ENCODE peak calls at places on chromosomes 4 and X, in eight cellular contexts. R is breast epithelium, F is tibial nerve, X is uterus, T is suprapubic skin, L is esophagus squamous epithelium, O is transverse colon, B is heart left ventricle. S is an unnamed sample.

GRCh38 chr4:138979742-138980141 is 35.8 kb upstream of the NOCT start:
- DNase-seq in R (no peak), F (no peak), X (no peak), T (no peak), L (no peak), O (no peak), B (no peak), S (no peak)

GRCh38 chrX:135973548-135974278 is at the start of gene MMGT1:
- DNase-seq in R (peak; percentile 72), F (peak; percentile 73), X (peak; percentile 81), T (peak; percentile 88), L (peak; percentile 59), O (peak; percentile 85), B (peak; percentile 88), S (peak; percentile 84)

GRCh38 chrX:151742311-151742710 is 7.8 kb downstream of the CNGA2 start:
- DNase-seq in R (no peak), F (no peak), X (no peak), T (no peak), L (no peak), O (no peak), B (no peak), S (no peak)

GRCh38 chr4:30757357-30757756 is 37.2 kb downstream of the PCDH7 start:
- DNase-seq in R (no peak), F (no peak), X (no peak), T (no peak), L (no peak), O (no peak), B (no peak), S (no peak)

GRCh38 chrX:1788300-1788911 is 173.5 kb downstream of the ASMT start:
- DNase-seq in R (no peak), F (no peak), X (no peak), T (no peak), L (no peak), O (no peak), B (no peak), S (no peak)

GRCh38 chrX:123513585-123514278 is 219.1 kb downstream of the THOC2 start:
- DNase-seq in R (no peak), F (no peak), X (no peak), T (no peak), L (no peak), O (no peak), B (no peak), S (no peak)

GRCh38 chr4:27242217-27242616 is 381.6 kb downstream of the STIM2 start:
- DNase-seq in R (no peak), F (no peak), X (no peak), T (no peak), L (no peak), O (no peak), B (no peak), S (no peak)

GRCh38 chr4:90118547-90119211 is 8.5 kb upstream of the CCSER1 start:
- DNase-seq in R (no peak), F (no peak), X (no peak), T (no peak), L (no peak), O (no peak), B (no peak), S (no peak)

GRCh38 chrX:132834109-132834508 is 124.3 kb downstream of the HS6ST2 start:
- DNase-seq in R (no peak), F (no peak), X (no peak), T (no peak), L (no peak), O (no peak), B (no peak), S (no peak)

GRCh38 chrX:135200297-135200696 is 29.1 kb upstream of the CT55 start:
- DNase-seq in R (no peak), F (no peak), X (no peak), T (no peak), L (no peak), O (no peak), B (no peak), S (no peak)

GRCh38 chrX:22278375-22278774 is 5.7 kb downstream of the CBLL2 start:
- DNase-seq in R (no peak), F (no peak), X (no peak), T (no peak), L (no peak), O (no peak), B (no peak), S (no peak)

GRCh38 chrX:47560831-47561652 is at the start of gene ARAF:
- DNase-seq in R (peak; percentile 91), F (peak; percentile 94), X (peak; percentile 96), T (peak; percentile 98), L (peak; percentile 77), O (peak; percentile 96), B (peak; percentile 98), S (peak; percentile 94)

GRCh38 chrX:2863646-2864045 is 34.9 kb downstream of the GYG2 start:
- DNase-seq in R (no peak), F (no peak), X (no peak), T (no peak), L (no peak), O (no peak), B (no peak), S (no peak)

GRCh38 chr4:138919094-138919936 is 96.3 kb upstream of the NOCT start:
- DNase-seq in R (peak; percentile 82), F (peak; percentile 48), X (peak; percentile 86), T (no peak), L (no peak), O (peak; percentile 68), B (peak; percentile 78), S (peak; percentile 32)

GRCh38 chrX:24298191-24298590 is 15.7 kb downstream of the SUPT20HL2 start:
- DNase-seq in R (no peak), F (no peak), X (no peak), T (no peak), L (no peak), O (no peak), B (no peak), S (no peak)

GRCh38 chr4:151850751-151851150 is 89.9 kb upstream of the GATB start:
- DNase-seq in R (no peak), F (no peak), X (no peak), T (no peak), L (no peak), O (no peak), B (no peak), S (no peak)

GRCh38 chr4:72568959-72569718 is at the start of gene ADAMTS3:
- DNase-seq in R (peak; percentile 53), F (peak; percentile 35), X (peak; percentile 80), T (peak; percentile 78), L (no peak), O (peak; percentile 40), B (peak; percentile 49), S (peak; percentile 84)

GRCh38 chrX:48802813-48803261 is 970 bp downstream of the HDAC6 start:
- DNase-seq in R (no peak), F (no peak), X (no peak), T (no peak), L (no peak), O (no peak), B (no peak), S (no peak)

GRCh38 chrX:48801281-48802088 is at the start of gene HDAC6:
- DNase-seq in R (peak; percentile 95), F (peak; percentile 85), X (peak; percentile 96), T (peak; percentile 97), L (peak; percentile 97), O (peak; percentile 96), B (peak; percentile 97), S (peak; percentile 96)

GRCh38 chrX:48806088-48806487 is 4.2 kb downstream of the HDAC6 start:
- DNase-seq in R (no peak), F (no peak), X (no peak), T (peak; percentile 14), L (no peak), O (no peak), B (no peak), S (no peak)

GRCh38 chrX:48800574-48801280 is 1.1 kb upstream of the HDAC6 start:
- DNase-seq in R (no peak), F (no peak), X (no peak), T (no peak), L (no peak), O (no peak), B (no peak), S (no peak)

DNA sequence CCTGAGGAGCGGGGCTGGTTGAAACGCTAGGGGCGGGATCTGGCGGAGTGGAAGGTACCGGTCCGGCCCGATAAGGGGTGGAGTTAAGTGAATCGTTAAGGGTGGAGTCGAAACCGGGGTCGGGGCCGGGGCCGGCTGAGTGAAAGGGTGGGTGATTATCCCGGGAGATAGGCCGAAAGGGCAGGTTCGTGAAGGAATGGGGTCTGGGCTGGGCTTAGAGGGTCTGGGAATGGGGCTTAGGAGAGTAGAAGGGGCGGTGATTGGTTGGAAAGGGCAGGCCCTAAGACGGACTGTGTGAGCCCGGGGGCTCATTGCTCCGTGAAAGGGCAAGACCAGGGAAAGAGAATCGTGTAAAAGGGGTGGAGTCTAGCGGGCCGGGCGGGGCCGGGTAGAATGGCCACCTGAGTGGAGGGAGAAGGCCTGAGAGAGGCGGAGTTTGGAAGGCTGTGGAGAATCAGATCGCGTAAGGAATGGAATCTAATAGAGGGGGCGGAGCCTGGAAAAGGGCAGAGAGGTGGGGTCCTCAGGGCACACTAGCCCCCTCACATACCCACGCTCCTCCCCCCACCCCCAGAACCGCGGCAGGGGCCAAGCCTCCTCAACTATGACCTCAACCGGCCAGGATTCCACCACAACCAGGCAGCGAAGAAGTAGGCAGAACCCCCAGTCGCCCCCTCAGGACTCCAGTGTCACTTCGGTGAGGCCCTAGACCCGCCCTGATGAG is 384 bp downstream of the HDAC6 start:
- DNase-seq in R (peak; percentile 82), F (peak; percentile 76), X (peak; percentile 87), T (peak; percentile 92), L (peak; percentile 57), O (peak; percentile 91), B (peak; percentile 86), S (peak; percentile 79)
- TF ChIP-seq POLR2A in R (peak; percentile 65), F (peak; percentile 68), X (peak; percentile 57), T (no peak), L (peak; percentile 75), O (peak; percentile 92), B (no peak), S (peak; percentile 67)

GRCh38 chr4:99024481-99025275 is 29.2 kb downstream of the METAP1 start:
- DNase-seq in R (no peak), F (no peak), X (no peak), T (no peak), L (no peak), O (peak; percentile 48), B (peak; percentile 38), S (no peak)
- H3K4me3 ChIP-seq in R (no peak overlapping the region), F (no peak overlapping the region), X (no peak overlapping the region), T (no peak overlapping the region), L (no peak overlapping the region), O (no peak overlapping the region), B (no peak overlapping the region), S (no peak overlapping the region)

DNA sequence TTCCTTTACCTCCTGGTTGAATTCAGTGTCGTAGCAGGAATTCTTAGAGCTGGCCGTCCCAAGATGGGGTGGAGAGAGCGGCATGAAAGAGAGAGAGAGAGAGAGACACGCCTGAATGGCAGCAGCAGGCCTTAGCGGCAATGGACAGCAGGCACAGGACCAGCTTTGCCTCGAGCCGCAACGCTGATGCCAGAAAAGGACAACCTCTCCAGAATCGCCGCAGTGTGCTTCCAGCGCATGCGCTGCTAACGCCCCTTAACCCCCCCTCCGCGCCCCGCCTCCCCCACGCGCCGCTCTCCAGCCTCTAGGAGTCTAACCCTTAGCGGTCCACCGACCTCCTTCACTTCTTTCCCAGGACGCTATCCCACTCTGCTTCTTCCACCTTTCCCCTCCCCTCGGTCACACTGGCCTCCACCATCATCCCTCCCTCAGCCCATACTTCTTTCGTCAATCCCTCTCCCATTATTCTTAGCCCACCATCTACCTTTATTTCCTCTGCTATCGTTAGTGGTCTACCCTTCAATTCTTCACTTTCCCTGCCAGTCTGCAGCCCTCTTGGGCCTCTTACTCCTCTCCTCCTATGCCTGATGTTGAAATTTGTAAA is 10.5 kb upstream of the ZCCHC13 start:
- DNase-seq in R (peak; percentile 65), F (peak; percentile 55), X (peak; percentile 77), T (peak; percentile 85), L (no peak), O (peak; percentile 79), B (peak; percentile 85), S (peak; percentile 82)
- TF ChIP-seq POLR2A in R (no peak), F (peak; percentile 57), X (peak; percentile 31), T (no peak), L (peak; percentile 47), O (peak; percentile 37), B (no peak), S (no peak)

GRCh38 chr4:25158817-25159216 is 1.4 kb downstream of the SEPSECS start:
- DNase-seq in R (no peak), F (no peak), X (no peak), T (no peak), L (no peak), O (no peak), B (no peak), S (no peak)
- H3K4me3 ChIP-seq in R (no peak overlapping the region), F (no peak overlapping the region), X (no peak overlapping the region), T (no peak overlapping the region), L (no peak overlapping the region), O (no peak overlapping the region), B (no peak overlapping the region), S (no peak overlapping the region)

S was measured in ovary.